ENCODE peak calls at places on chromosomes 4 and X, in seven cellular contexts. T is ovary; J is Caco-2; U is adipocyte; G is A673; C is psoas muscle; S is CD8-positive, alpha-beta memory T cell. B is an unnamed sample.
A peak's percentile ranks its signal among the peaks of the same experiment; 100 is the strongest.

GRCh38 chr4:27836505-27836904 is 975.9 kb downstream of the STIM2 start:
- DNase-seq in T (no peak), J (no peak), U (peak; percentile 75), G (peak; percentile 16), C (no peak), S (no peak), B (no peak)

GRCh38 chrX:17559728-17560379 is 177.4 kb upstream of the SCML1 start:
- DNase-seq in T (no peak), J (no peak), U (peak; percentile 85), G (peak; percentile 7), C (no peak), S (no peak), B (no peak)

GRCh38 chr4:94290245-94290644 is 52.4 kb downstream of the HPGDS start:
- DNase-seq in T (no peak), J (no peak), U (no peak), G (no peak), C (no peak), S (no peak), B (no peak)

GRCh38 chrX:103488332-103488731 is 31.0 kb downstream of the RAB40A start:
- DNase-seq in T (no peak), J (no peak), U (peak; percentile 53), G (peak; percentile 26), C (no peak), S (no peak), B (no peak)

GRCh38 chr4:56666279-56666678 is 14.8 kb downstream of the HOPX start:
- DNase-seq in T (no peak), J (no peak), U (no peak), G (no peak), C (no peak), S (no peak), B (no peak)

GRCh38 chr4:129988957-129989356 is 893.0 kb downstream of the C4orf33 start:
- DNase-seq in T (no peak), J (no peak), U (no peak), G (no peak), C (no peak), S (no peak), B (no peak)

GRCh38 chrX:47170861-47171692 is 22.6 kb upstream of the UBA1 start:
- DNase-seq in T (no peak), J (no peak), U (no peak), G (no peak), C (no peak), S (no peak), B (peak; percentile 92)

GRCh38 chr4:78956979-78957378 is 17.7 kb upstream of the PAQR3 start:
- DNase-seq in T (no peak), J (no peak), U (no peak), G (no peak), C (no peak), S (no peak), B (no peak)

GRCh38 chr4:89821612-89822011 is 15.3 kb downstream of the SNCA start:
- DNase-seq in T (no peak), J (no peak), U (no peak), G (no peak), C (no peak), S (no peak), B (no peak)

DNA sequence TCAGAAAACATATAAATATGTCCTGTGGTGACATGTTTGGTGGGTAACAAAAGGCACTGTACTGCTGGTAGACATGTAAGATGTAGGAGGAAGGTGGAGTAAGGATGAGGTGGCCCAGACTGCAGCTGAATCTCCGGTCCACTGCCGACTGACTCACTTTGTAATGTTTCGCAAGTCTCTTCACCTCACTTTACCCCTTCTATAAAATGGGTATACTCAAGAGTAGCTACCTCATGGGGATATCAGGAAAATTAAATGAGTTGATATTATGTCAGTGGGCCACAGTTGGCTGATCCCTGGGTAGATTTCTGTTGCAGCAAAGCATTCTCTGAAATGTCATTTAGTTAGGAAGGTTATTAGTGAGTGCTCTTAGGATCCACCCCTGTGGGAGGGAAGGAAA is 22.1 kb downstream of the MRFAP1 start:
- DNase-seq in T (no peak), J (no peak), U (no peak), G (no peak), C (no peak), S (no peak), B (no peak)
- H3K27me3 ChIP-seq in T (no peaks in the 10 kb centered on the region), J (no peaks in the 10 kb centered on the region), U (peaks cover 4% of the 10 kb centered on the region), G (peaks cover 15% of the 10 kb centered on the region), C (peaks cover 7% of the 10 kb centered on the region), S (no peaks in the 10 kb centered on the region), B (no peaks in the 10 kb centered on the region)

GRCh38 chr4:101123231-101123630 is 224.1 kb downstream of the PPP3CA start:
- DNase-seq in T (no peak), J (no peak), U (no peak), G (no peak), C (no peak), S (no peak), B (no peak)

GRCh38 chr4:101115841-101116240 is 231.5 kb downstream of the PPP3CA start:
- DNase-seq in T (no peak), J (no peak), U (no peak), G (no peak), C (no peak), S (no peak), B (no peak)

GRCh38 chr4:101118641-101119040 is 228.7 kb downstream of the PPP3CA start:
- DNase-seq in T (no peak), J (no peak), U (no peak), G (no peak), C (no peak), S (no peak), B (no peak)

GRCh38 chr4:101122019-101122418 is 225.3 kb downstream of the PPP3CA start:
- DNase-seq in T (no peak), J (no peak), U (no peak), G (no peak), C (no peak), S (no peak), B (no peak)

GRCh38 chr4:101119141-101119540 is 228.2 kb downstream of the PPP3CA start:
- DNase-seq in T (no peak), J (no peak), U (no peak), G (no peak), C (no peak), S (no peak), B (no peak)
- H3K4me3 ChIP-seq in T (no peak overlapping the region), J (no peak overlapping the region), U (no peak overlapping the region), G (no peak overlapping the region), C (no peak overlapping the region), S (no peak overlapping the region), B (no peak overlapping the region)

DNA sequence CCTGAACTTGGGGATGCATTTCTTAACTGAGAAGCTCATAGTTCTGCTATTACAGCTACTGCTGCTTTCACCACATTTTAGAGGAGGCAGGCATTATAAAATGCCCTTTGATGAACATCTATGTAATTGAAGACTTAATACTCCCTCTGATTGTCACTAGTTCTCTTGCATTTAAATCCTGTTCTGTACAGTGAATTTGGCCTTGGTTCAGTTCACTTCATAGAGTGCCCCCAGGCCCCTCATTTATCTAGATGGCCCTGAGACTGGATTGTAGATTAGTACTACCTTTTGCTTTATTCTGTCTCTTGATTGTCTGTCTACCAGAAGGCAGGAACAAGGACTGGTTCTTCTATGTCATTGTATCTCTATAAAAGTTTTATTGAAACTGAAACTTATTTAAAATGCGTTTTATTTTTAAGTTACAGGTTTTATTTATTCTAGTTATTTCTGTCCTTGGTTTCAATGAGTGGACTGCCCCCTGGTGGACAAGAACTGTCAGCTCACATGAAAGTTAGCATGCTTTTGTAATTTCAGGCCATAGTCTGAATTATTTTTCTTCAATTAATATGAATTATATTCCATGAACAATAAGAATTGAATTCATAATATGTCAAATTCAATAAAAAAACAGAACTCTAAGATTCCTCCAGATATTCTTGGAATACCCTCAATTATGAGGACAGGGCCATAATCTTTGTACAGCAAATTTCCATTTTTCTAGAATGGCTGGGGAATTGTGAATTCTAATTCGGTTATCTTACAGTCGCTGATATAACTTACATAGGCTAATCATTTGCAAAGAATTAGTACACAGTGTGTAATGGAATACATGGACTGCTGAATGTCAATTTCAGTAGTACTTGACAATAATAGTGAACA is 47.2 kb upstream of the TMEM33 start:
- DNase-seq in T (peak; percentile 36), J (peak; percentile 44), U (peak; percentile 82), G (peak; percentile 58), C (peak; percentile 46), S (peak; percentile 57), B (no peak)
- H3K27me3 ChIP-seq in T (no peaks in the 10 kb centered on the region), J (no peaks in the 10 kb centered on the region), U (peaks cover 47% of the 10 kb centered on the region), G (peaks cover 21% of the 10 kb centered on the region), C (peaks cover 4% of the 10 kb centered on the region), S (no peaks in the 10 kb centered on the region), B (no peaks in the 10 kb centered on the region)

DNA sequence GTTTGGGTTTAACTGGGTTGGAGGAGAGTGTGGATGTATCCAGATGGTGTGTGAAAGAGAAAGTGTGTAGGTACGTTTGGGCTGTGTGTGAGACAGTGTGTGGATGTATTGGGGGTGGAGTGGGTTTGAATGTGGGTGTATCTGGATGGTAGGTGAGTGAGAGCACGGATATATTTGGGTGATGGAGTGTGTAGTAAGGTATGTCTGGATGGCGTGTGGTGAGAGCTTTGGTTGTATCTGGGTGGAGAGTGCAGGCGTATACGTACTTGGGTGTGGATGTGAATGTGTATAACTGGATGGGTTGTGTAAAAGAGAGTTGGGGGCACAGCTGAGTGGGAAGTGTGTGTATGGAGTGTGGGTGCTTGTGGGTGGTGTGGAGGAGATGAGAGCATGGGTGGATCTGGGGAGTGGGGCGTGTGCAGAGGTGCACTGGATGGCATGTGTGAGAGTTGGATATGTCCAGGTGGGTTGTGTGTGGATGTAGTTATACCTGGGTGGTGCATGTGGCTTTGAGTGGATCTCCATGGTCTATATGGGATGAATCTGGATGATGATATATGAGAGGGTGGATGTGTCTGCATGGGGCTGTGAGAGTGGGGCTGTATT is 6.8 kb downstream of the GPR173 start:
- DNase-seq in T (no peak), J (no peak), U (no peak), G (no peak), C (no peak), S (no peak), B (no peak)
- H3K4me3 ChIP-seq in T (no peak overlapping the region), J (no peak overlapping the region), U (no peak overlapping the region), G (no peak overlapping the region), C (no peak overlapping the region), S (no peak overlapping the region), B (no peak overlapping the region)

DNA sequence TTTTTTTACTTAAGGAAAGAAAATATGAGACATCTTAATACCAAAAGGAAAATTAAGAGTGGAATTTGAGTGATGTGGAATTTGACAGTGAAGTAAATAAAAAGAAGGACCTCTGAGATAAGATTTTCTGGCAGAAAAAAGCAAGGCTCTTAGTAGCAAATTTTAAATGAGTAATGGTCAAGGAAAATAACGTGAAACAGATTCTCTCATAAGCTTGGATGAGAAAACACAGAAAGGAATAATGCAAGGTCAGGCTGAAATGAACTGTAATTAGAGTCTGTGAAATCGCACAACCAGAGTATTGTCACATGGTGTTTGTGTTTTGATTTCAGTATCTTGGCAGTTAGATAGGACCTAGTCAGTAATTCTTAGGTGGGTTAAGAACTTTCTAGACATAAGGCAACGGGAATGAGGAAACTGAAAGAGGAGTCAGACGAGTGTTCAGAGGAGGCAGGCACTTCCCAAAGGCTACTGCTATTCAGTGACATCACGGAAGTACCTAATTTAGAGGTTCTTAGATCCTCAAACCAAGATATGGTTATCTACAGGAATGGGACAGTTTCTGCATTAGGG is 34.5 kb downstream of the LIMCH1 start:
- DNase-seq in T (no peak), J (no peak), U (peak; percentile 38), G (no peak), C (no peak), S (no peak), B (no peak)
- H3K27me3 ChIP-seq in T (no peaks in the 10 kb centered on the region), J (no peaks in the 10 kb centered on the region), U (no peaks in the 10 kb centered on the region), G (peaks cover 32% of the 10 kb centered on the region), C (no peaks in the 10 kb centered on the region), S (no peaks in the 10 kb centered on the region), B (no peaks in the 10 kb centered on the region)

GRCh38 chr4:62402088-62402806 is 1202.1 kb downstream of the ADGRL3 start:
- DNase-seq in T (no peak), J (no peak), U (no peak), G (no peak), C (no peak), S (no peak), B (no peak)
- H3K4me3 ChIP-seq in T (no peak overlapping the region), J (no peak overlapping the region), U (no peak overlapping the region), G (no peak overlapping the region), C (no peak overlapping the region), S (no peak overlapping the region), B (no peak overlapping the region)